ENCODE peak calls at places on chromosomes 6 and 20, in six cellular contexts. D is heart right ventricle; G is progenitor cell of endocrine pancreas; J is breast epithelium; F is psoas muscle; O is CD4-positive, alpha-beta T cell. I is an unnamed sample.
A peak's percentile ranks its signal among the peaks of the same experiment; 100 is the strongest.

GRCh38 chr6:56866917-56867522 is 87.9 kb upstream of the BEND6 start:
- DNase-seq in J (no peak), O (no peak), F (no peak), G (no peak), D (no peak), I (no peak)

GRCh38 chr6:89970609-89971337 is 76.5 kb downstream of the GJA10 start:
- DNase-seq in F (peak; percentile 54), J (no peak), O (no peak), G (peak; percentile 19), D (peak; percentile 48), I (no peak)

GRCh38 chr6:12911387-12911960 is 194.9 kb downstream of the PHACTR1 start:
- DNase-seq in O (no peak), G (no peak), J (no peak), F (no peak), D (no peak), I (no peak)

GRCh38 chr6:41028618-41029486 is 10.2 kb downstream of the UNC5CL start:
- DNase-seq in D (no peak), F (no peak), J (no peak), G (no peak), O (no peak), I (no peak)

GRCh38 chr6:152461556-152461955 is 175.6 kb downstream of the SYNE1 start:
- DNase-seq in O (no peak), F (no peak), D (no peak), J (no peak), G (no peak), I (no peak)

GRCh38 chr20:49225896-49226295 is 6.7 kb downstream of the DDX27 start:
- DNase-seq in F (no peak), O (no peak), J (no peak), D (no peak), G (no peak), I (no peak)

GRCh38 chr6:7409740-7410139 is 20.1 kb downstream of the RIOK1 start:
- DNase-seq in O (no peak), D (no peak), G (no peak), J (no peak), F (no peak), I (no peak)

GRCh38 chr6:12051861-12052368 is 39.8 kb downstream of the HIVEP1 start:
- DNase-seq in F (no peak), J (no peak), O (no peak), G (no peak), D (no peak), I (no peak)

GRCh38 chr6:49918787-49919186 is 45.2 kb downstream of the DEFB114 start:
- DNase-seq in F (no peak), O (no peak), G (no peak), D (no peak), J (no peak), I (no peak)

GRCh38 chr20:37649017-37649416 is 44.8 kb upstream of the CTNNBL1 start:
- DNase-seq in O (no peak), D (no peak), J (no peak), G (no peak), F (no peak), I (no peak)

GRCh38 chr20:37649635-37650244 is 44.1 kb upstream of the CTNNBL1 start:
- DNase-seq in F (no peak), O (no peak), D (no peak), G (no peak), J (no peak), I (no peak)

GRCh38 chr20:37647946-37648345 is 45.9 kb upstream of the CTNNBL1 start:
- DNase-seq in G (no peak), J (no peak), O (no peak), D (no peak), F (no peak), I (no peak)

GRCh38 chr20:37650661-37651060 is 43.2 kb upstream of the CTNNBL1 start:
- DNase-seq in J (no peak), D (no peak), F (no peak), O (no peak), G (no peak), I (no peak)

GRCh38 chr20:37651932-37652331 is 41.9 kb upstream of the CTNNBL1 start:
- DNase-seq in D (peak; percentile 26), J (no peak), F (peak; percentile 65), G (no peak), O (no peak), I (no peak)
- TF ChIP-seq CTCF in D (peak; percentile 59), J (no peak), F (peak; percentile 17), G (peak; percentile 21), O (no peak), I (peak; percentile 66)

DNA sequence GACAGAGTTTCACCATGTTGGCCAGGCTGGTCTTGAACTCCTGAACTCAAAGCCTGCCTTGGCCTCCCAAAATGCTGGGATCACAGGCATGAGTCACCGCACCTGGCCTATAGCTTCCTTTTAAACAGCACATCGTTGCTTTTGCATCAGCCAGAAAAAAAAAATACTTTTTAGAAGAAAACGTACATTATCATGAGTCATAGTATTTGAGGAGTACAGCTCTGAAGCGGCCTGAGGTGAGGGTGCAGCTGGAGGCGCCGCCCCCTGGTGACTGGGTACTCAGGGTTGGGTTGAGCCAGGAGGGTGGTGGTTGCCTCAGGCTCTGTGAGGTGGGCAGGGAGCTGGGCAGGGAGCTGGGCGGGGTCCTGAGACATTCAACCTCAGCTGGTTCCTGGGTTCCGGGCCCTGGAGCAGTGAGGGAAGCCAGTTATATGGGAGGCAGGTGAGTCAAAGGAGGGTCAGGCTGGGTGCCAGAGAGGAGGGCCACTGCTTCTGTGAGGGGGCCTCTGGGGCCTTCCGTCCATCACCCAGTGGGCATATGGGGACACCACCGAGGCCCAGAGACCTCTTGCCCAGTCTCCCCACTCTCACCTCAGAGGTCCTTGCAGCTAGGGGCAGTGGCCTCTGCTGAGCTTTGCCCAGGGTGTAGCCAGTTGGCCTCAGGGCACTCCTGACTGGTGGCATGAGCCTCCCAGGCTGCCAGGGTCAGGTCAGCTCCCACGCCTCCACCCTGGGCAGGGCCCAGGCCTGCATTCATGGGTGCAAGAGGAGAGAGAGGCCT is 11.7 kb upstream of the ID1 start:
- DNase-seq in O (no peak), J (peak; percentile 64), D (no peak), F (no peak), G (no peak), I (no peak)
- TF ChIP-seq CTCF in O (no peak), J (no peak), D (no peak), F (no peak), G (no peak), I (no peak)

GRCh38 chr6:131062245-131063027 is 609 bp downstream of the EPB41L2 start:
- DNase-seq in O (no peak), G (no peak), J (no peak), F (peak; percentile 59), D (peak; percentile 40), I (no peak)
- TF ChIP-seq CTCF in O (no peak), G (no peak), J (no peak), F (no peak), D (no peak), I (no peak)

GRCh38 chr6:155265843-155266535 is 2.2 kb downstream of the CLDN20 start:
- DNase-seq in J (no peak), G (no peak), D (no peak), O (no peak), F (no peak), I (no peak)
- TF ChIP-seq CTCF in J (no peak), G (no peak), D (no peak), O (no peak), F (no peak), I (no peak)

GRCh38 chr6:165663283-165663735 is 268 bp upstream of the PDE10A start:
- DNase-seq in J (no peak), F (no peak), D (peak; percentile 66), G (no peak), O (no peak), I (no peak)

GRCh38 chr6:165665384-165665672 is 2.3 kb upstream of the PDE10A start:
- DNase-seq in J (no peak), D (no peak), G (no peak), O (no peak), F (no peak), I (no peak)

GRCh38 chr6:165662671-165663282 is at the start of gene PDE10A:
- DNase-seq in O (no peak), D (peak; percentile 76), F (no peak), G (peak; percentile 51), J (no peak), I (no peak)

GRCh38 chr6:165663736-165664552 is 903 bp upstream of the PDE10A start:
- DNase-seq in G (no peak), O (no peak), J (no peak), D (peak; percentile 47), F (no peak), I (no peak)

DNA sequence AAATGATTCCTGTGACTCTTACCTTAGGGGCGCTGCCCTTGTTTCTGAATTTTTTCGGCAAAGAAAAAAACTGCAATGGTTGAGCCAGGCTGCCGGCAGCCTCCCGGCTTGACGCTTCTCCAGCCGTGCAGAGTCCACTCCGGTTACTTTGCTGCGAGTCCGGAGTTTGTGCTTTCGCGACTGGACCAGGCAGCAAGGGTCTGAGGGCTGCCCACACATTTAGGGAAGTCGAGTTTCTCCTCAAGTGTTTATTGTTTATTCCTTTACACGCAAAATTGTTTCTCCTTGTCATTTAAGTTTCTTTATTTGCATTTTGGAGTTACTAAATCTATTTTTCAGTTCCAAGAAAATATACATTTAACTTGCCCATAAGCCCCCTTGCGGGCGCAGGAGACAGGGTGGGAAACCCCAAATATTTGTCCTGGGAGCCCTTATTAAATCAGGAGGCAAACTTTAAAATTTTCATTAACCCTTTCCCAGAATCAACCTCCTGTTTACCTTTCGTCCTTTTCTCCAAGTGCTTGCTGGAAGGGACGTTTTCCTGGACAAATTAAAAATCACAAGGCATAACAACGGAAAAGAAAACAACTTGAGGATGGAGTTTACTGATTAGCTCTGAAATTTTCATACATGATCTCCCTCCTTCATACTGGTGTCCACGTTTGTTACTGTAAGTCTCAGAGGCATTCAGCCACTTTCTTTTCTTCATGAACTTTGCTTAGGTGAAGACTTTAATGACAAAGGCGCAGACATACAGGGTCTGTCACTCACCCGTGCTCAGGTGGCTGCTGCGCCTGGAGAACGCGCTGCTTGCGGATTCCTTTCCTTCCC is 1.7 kb upstream of the PDE10A start:
- DNase-seq in G (no peak), F (no peak), D (no peak), O (no peak), J (no peak), I (no peak)
- TF ChIP-seq CTCF in G (peak; percentile 39), F (no peak), D (no peak), O (no peak), J (no peak), I (no peak)

I was measured in D721Med.